ENCODE peak calls at places on chromosome 1, in six cellular contexts. G is IMR-90, Y is mesenchymal stem cell, D is neuronal stem cell, M is trophoblast cell, B is H1. Z is an unnamed sample.

GRCh38 chr1:220680085-220680687 is 10.0 kb upstream of the C1orf115 start:
- DNase-seq in B (no peak), M (peak), D (peak), G (peak), Y (peak), Z (peak)

GRCh38 chr1:206651014-206651413 is 15.7 kb downstream of the DYRK3 start:
- DNase-seq in M (no peak), D (no peak), B (no peak), Y (no peak), G (no peak), Z (no peak)

GRCh38 chr1:104921552-104921951 is 1171.9 kb downstream of the AMY1C start:
- DNase-seq in G (no peak), D (no peak), B (no peak), M (no peak), Y (peak), Z (no peak)

GRCh38 chr1:67105508-67105907 is 29.3 kb downstream of the C1orf141 start:
- DNase-seq in G (no peak), M (no peak), D (no peak), B (no peak), Y (no peak), Z (no peak)

GRCh38 chr1:155136728-155137127 is 1.1 kb downstream of the SLC50A1 start:
- DNase-seq in M (no peak), Y (no peak), G (no peak), B (peak), D (no peak), Z (no peak)

GRCh38 chr1:44044071-44044801 is 13.0 kb upstream of the SLC6A9 start:
- DNase-seq in D (no peak), M (no peak), G (no peak), Y (no peak), B (no peak), Z (no peak)

GRCh38 chr1:55817027-55817426 is 601.9 kb upstream of the USP24 start:
- DNase-seq in M (no peak), G (no peak), D (no peak), Y (no peak), B (no peak), Z (no peak)

GRCh38 chr1:51642739-51643142 is 25.8 kb downstream of the OSBPL9 start:
- DNase-seq in B (no peak), M (peak), Y (peak), D (no peak), G (peak), Z (peak)

GRCh38 chr1:85148524-85149250 is 52.1 kb downstream of the SYDE2 start:
- DNase-seq in D (no peak), G (peak), B (no peak), M (no peak), Y (peak), Z (no peak)

DNA sequence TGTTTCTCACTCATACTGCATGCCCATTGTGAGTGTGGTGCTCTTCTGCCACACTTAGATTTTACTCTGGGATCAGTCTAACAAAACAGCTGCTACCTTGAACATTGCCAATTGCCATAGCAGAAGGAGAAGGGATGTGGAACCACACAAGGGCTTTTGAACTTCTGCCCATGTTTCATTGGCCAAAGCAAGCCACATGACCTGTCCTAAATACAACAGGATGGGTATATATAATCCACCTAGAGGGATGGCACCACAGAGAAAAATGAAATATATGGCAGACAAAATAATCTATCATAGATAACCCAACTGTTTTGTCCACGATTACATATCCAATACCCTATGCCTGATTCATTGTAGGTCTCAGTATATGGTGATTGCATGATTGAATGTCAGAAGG is 26.3 kb downstream of the PDE4B start:
- DNase-seq in G (no peak), M (no peak), B (no peak), D (no peak), Y (no peak), Z (no peak)
- H3K4me3 ChIP-seq in G (no peak), M (no peak), B (no peak), D (no peak), Y (no peak), Z (no peak)

GRCh38 chr1:40532844-40533424 is 1.5 kb downstream of the ZNF684 start:
- DNase-seq in Y (peak), G (peak), M (peak), B (no peak), D (peak), Z (peak)

GRCh38 chr1:40530735-40531380 is 579 bp upstream of the ZNF684 start:
- DNase-seq in M (peak), G (peak), B (no peak), D (no peak), Y (no peak), Z (no peak)

GRCh38 chr1:40534589-40534988 is 3.2 kb downstream of the ZNF684 start:
- DNase-seq in M (no peak), B (no peak), G (no peak), Y (no peak), D (no peak), Z (no peak)

GRCh38 chr1:40532062-40532389 is 589 bp downstream of the ZNF684 start:
- DNase-seq in B (no peak), M (no peak), D (no peak), Y (no peak), G (no peak), Z (no peak)

GRCh38 chr1:40531381-40532061 is at the start of gene ZNF684:
- DNase-seq in D (peak), Y (peak), B (peak), G (peak), M (peak), Z (peak)
- H2AK5ac ChIP-seq in D (no peak), Y (no peak), B (no peak), G (peak), M (no peak), Z (no peak)

DNA sequence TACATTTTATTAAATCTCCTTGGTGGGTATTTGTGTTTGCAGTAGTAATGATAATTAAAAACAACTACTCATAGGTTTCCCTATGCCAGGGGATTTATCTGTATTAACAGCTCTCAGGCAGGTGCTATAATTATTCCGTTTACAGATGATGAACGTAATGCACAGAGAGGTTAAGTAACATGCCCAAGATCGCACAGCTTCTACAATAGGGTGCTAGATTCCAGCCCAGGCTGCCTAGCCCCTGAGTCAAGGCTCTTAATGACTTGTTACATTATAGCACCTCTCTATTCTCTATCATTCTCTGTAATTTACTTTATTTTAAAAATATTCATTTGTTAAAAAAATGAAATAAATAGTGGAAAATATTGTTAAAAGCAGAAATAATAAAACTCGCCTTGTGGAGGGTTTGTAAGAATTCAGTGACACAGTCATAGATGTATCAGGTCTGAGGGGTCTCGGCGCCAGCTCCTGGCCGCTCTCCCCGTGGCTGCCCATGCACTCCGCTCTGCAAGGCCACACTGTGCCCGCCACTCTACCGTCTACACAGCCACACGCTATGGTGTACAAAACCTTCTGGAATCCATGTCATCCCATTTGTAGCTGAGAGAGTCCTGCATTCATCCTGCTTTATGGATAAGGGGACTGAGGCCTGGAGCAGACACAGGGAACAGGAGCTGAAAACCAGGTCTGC is 562.2 kb downstream of the MATN1 start:
- DNase-seq in Y (no peak), G (no peak), D (no peak), B (no peak), M (no peak), Z (no peak)
- H3K18ac ChIP-seq in Y (no peak), G (no peak), D (peak), B (no peak), M (no peak), Z (no peak)

GRCh38 chr1:102758418-102758817 is 349.9 kb downstream of the COL11A1 start:
- DNase-seq in D (no peak), M (no peak), Y (no peak), G (no peak), B (no peak), Z (no peak)
- H3K4me3 ChIP-seq in D (no peak), M (no peak), Y (no peak), G (no peak), B (no peak), Z (no peak)

Z was measured in mesendoderm.